ENCODE peak calls at places on chromosomes 6 and 20, in four cellular contexts. K is IMR-90, P is right lobe of liver, T is testis. I is an unnamed sample. For H3K36me3, the result is how much of the 10 kb centered on the place peaks cover.

GRCh38 chr6:137157601-137158000 is 15.8 kb downstream of the IL22RA2 start:
- DNase-seq in K (no peak), P (no peak), T (no peak), I (no peak)

GRCh38 chr20:13221673-13222318 is 722 bp downstream of the ISM1 start:
- DNase-seq in K (peak), P (peak), T (peak), I (peak)

GRCh38 chr6:322940-323729 is 30.8 kb downstream of the DUSP22 start:
- DNase-seq in K (no peak), P (no peak), T (no peak), I (peak)

GRCh38 chr20:36823126-36823525 is 49.6 kb upstream of the DSN1 start:
- DNase-seq in K (no peak), P (no peak), T (peak), I (no peak)

GRCh38 chr6:166008441-166009369 is 158.9 kb downstream of the TBXT start:
- DNase-seq in K (peak), P (no peak), T (peak), I (no peak)

GRCh38 chr6:132614554-132614953 is 9.5 kb downstream of the TAAR2 start:
- DNase-seq in K (no peak), P (no peak), T (no peak), I (no peak)

GRCh38 chr6:36358235-36358915 is 21.7 kb upstream of the BNIP5 start:
- DNase-seq in K (peak), P (no peak), T (peak), I (no peak)

GRCh38 chr6:46653439-46653942 is 716 bp downstream of the SLC25A27 start:
- DNase-seq in K (no peak), P (no peak), T (no peak), I (no peak)

GRCh38 chr6:17712573-17712972 is 5.8 kb upstream of the NUP153 start:
- DNase-seq in K (peak), P (no peak), T (no peak), I (no peak)

GRCh38 chr6:63964347-63964746 is 328.7 kb downstream of the PHF3 start:
- DNase-seq in K (no peak), P (no peak), T (no peak), I (no peak)

GRCh38 chr6:63968650-63969049 is 333.0 kb downstream of the PHF3 start:
- DNase-seq in K (no peak), P (no peak), T (no peak), I (no peak)

GRCh38 chr6:63963756-63964315 is 328.2 kb downstream of the PHF3 start:
- DNase-seq in K (no peak), P (no peak), T (no peak), I (no peak)
- TF ChIP-seq CTCF in K (peak), P (no peak), T (no peak), I (no peak)

GRCh38 chr6:42257063-42257462 is 39.4 kb upstream of the MRPS10 start:
- DNase-seq in K (no peak), P (no peak), T (no peak), I (no peak)
- H3K36me3 ChIP-seq in K (under half), P (under half), T (under half), I (under half)

DNA sequence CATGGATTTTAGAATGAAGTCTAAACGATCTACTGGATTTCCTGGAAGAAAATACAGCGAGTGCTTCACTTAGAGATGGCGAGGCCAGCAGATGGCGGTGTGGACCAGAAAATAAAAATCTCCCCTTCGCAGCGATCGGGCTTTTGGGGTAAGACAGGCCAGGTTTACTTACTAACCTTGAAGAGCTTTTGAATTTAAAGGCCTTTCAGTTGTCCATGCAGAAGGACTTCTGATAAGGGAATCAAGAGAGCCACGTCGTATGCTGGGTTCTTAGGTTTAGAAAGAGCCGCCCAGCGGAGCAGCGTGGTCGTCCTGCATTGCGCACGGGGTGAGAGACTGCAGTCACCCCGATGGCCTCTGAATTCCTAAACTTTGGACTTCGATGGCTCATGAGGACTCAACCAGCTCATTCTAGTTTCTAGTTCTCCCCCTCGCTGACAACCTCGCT is 125.2 kb upstream of the RALGAPA2 start:
- DNase-seq in K (peak), P (peak), T (peak), I (peak)
- TF ChIP-seq CTCF in K (peak), P (peak), T (peak), I (peak)

GRCh38 chr6:33278810-33279209 is 1.9 kb downstream of the B3GALT4 start:
- DNase-seq in K (no peak), P (no peak), T (no peak), I (no peak)

GRCh38 chr6:33279971-33280511 is 3.1 kb downstream of the B3GALT4 start:
- DNase-seq in K (peak), P (no peak), T (no peak), I (no peak)

GRCh38 chr6:33278392-33278741 is 1.4 kb downstream of the B3GALT4 start:
- DNase-seq in K (no peak), P (no peak), T (no peak), I (no peak)

GRCh38 chr6:33279257-33279695 is 2.4 kb downstream of the B3GALT4 start:
- DNase-seq in K (no peak), P (no peak), T (no peak), I (no peak)

GRCh38 chr6:33280539-33280938 is 3.6 kb downstream of the B3GALT4 start:
- DNase-seq in K (no peak), P (no peak), T (no peak), I (no peak)
- H3K36me3 ChIP-seq in K (half or more), P (under half), T (under half), I (under half)

GRCh38 chr6:27753668-27754407 is 158.4 kb downstream of the OR2B2 start:
- DNase-seq in K (peak), P (peak), T (peak), I (peak)
- TF ChIP-seq CTCF in K (no peak), P (no peak), T (no peak), I (no peak)

DNA sequence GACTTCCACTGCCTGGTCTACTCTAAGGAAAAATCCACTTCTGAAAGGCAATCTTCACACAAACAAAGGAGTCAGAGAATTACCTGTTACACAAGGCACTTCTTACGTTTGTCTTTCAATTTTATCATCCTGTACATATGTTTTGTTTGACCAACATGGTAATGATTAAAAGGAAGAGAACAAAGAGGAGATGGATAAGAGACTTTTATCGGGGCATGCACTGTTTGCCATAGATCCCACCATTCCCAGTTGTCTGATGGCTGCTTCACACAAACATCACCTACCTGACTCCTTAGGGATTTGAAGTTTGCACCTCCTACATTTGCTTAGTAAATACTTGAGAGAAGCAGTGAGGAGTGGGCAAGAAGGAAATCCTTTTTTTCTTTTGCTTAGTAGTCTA is 87.1 kb downstream of the BFSP1 start:
- DNase-seq in K (no peak), P (no peak), T (no peak), I (no peak)
- H3K36me3 ChIP-seq in K (under half), P (under half), T (under half), I (under half)

GRCh38 chr20:35269055-35269781 is 8.7 kb downstream of the MMP24OS start:
- DNase-seq in K (peak), P (no peak), T (peak), I (peak)

GRCh38 chr20:35263609-35264223 is 14.2 kb downstream of the MMP24OS start:
- DNase-seq in K (no peak), P (peak), T (no peak), I (peak)

GRCh38 chr20:35267092-35267491 is 10.8 kb downstream of the MMP24OS start:
- DNase-seq in K (no peak), P (no peak), T (no peak), I (no peak)

GRCh38 chr20:35260426-35260825 is 17.5 kb downstream of the MMP24OS start:
- DNase-seq in K (no peak), P (peak), T (no peak), I (no peak)

GRCh38 chr20:35264755-35265154 is 13.2 kb downstream of the MMP24OS start:
- DNase-seq in K (peak), P (peak), T (no peak), I (no peak)
- TF ChIP-seq CTCF in K (peak), P (no peak), T (no peak), I (no peak)

DNA sequence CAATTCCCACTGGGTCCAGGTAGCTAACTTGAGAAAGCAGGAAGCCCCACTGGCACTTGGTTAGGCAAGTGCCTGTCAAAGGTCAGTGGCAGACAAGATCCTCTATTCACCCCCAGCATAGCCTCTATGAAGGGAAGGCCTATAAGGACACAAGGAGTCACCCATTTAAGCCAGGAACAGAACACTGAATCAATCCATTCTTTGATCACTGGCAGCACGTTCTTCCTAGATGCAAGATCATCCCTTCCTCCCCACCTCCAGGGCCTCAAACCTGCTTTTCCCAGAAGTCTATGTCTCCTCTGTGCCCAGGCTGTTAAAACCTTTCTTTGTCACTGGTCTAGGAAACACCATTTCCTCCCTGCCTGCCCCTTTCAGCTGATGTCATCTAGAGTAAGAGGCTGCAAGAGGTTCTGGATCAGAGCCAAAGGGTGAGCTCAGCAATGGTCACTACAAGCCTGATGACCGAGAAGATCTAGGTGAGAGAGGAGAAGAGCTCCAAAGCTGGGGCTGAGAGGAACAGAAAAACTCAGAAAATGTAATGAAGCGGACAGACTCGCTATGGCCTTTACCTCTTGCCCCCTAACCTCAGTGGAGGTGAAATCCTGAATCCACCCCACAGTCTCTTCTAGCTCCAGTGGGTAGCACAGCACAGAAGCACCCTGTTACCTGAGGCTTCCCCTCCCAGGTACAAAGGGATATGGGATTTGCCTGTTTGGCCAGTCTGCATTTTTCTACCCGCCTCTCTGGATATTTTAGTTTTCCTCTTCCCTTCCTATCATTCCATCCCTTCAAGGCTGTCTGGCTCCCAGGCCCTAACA is 1.8 kb downstream of the GTPBP2 start:
- DNase-seq in K (peak), P (no peak), T (peak), I (peak)
- H3K36me3 ChIP-seq in K (under half), P (under half), T (under half), I (under half)

GRCh38 chr6:44397424-44398169 is 10.1 kb downstream of the CDC5L start:
- DNase-seq in K (no peak), P (no peak), T (no peak), I (no peak)
- TF ChIP-seq CTCF in K (no peak), P (no peak), T (no peak), I (no peak)

DNA sequence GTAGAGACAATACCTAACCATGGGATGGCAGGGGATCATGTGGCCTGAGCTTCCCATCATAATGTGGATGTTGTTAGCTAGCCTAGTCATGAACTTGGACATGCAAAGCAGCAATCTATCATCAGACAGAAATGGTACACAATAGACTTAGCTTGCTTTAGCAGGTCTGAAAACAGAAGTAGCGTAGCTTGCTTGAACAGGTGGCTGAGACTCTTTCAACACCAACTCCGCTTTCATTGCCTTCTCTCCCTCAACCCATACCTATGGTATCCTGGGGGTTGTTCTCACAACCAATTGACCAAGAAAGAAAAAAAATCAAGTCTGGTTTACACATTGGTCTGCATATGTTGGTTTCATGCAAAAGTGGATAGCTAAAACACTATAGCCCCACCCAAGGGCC is 23.0 kb downstream of the CD164 start:
- DNase-seq in K (no peak), P (no peak), T (no peak), I (no peak)
- H3K36me3 ChIP-seq in K (under half), P (under half), T (under half), I (under half)